ENCODE peak calls at places on chromosomes 2 and 18, in seven cellular contexts. One of them, this sample, is unnamed.
A peak's percentile ranks its signal among the peaks of the same experiment; 100 is the strongest.

GRCh38 chr2:102251042-102251848 is 60.1 kb upstream of the IL1RL1 start:
- DNase-seq in left ventricle myocardium inferior: peak; percentile 52
- DNase-seq in lower leg skin: no peak
- DNase-seq in uterus: peak; percentile 45
- DNase-seq in glutamatergic neuron: peak; percentile 74
- DNase-seq in RWPE1: peak; percentile 30
- DNase-seq in A549: peak; percentile 68
- DNase-seq in this sample: peak; percentile 81

GRCh38 chr2:8992643-8993042 is 10.8 kb downstream of the MBOAT2 start:
- DNase-seq in A549: no peak
- DNase-seq in uterus: no peak
- DNase-seq in lower leg skin: no peak
- DNase-seq in left ventricle myocardium inferior: no peak
- DNase-seq in RWPE1: no peak
- DNase-seq in glutamatergic neuron: no peak
- DNase-seq in this sample: no peak

GRCh38 chr18:48073231-48073930 is 142.9 kb upstream of the SMAD2 start:
- DNase-seq in A549: no peak
- DNase-seq in lower leg skin: no peak
- DNase-seq in left ventricle myocardium inferior: no peak
- DNase-seq in RWPE1: peak; percentile 15
- DNase-seq in glutamatergic neuron: no peak
- DNase-seq in uterus: no peak
- DNase-seq in this sample: no peak

GRCh38 chr18:10377956-10378355 is 76.5 kb upstream of the APCDD1 start:
- DNase-seq in uterus: no peak
- DNase-seq in left ventricle myocardium inferior: no peak
- DNase-seq in RWPE1: no peak
- DNase-seq in glutamatergic neuron: no peak
- DNase-seq in A549: no peak
- DNase-seq in lower leg skin: no peak
- DNase-seq in this sample: no peak

GRCh38 chr2:217979151-217979811 is 23.5 kb downstream of the TNS1 start:
- DNase-seq in uterus: peak; percentile 33
- DNase-seq in lower leg skin: no peak
- DNase-seq in RWPE1: no peak
- DNase-seq in left ventricle myocardium inferior: no peak
- DNase-seq in glutamatergic neuron: no peak
- DNase-seq in A549: no peak
- DNase-seq in this sample: no peak

GRCh38 chr2:71888741-71889445 is 258.8 kb downstream of the CYP26B1 start:
- DNase-seq in A549: no peak
- DNase-seq in RWPE1: no peak
- DNase-seq in uterus: no peak
- DNase-seq in left ventricle myocardium inferior: no peak
- DNase-seq in lower leg skin: peak; percentile 10
- DNase-seq in glutamatergic neuron: no peak
- DNase-seq in this sample: no peak

GRCh38 chr2:36965751-36966369 is 476 bp downstream of the STRN start:
- DNase-seq in A549: peak; percentile 53
- DNase-seq in glutamatergic neuron: peak; percentile 71
- DNase-seq in lower leg skin: peak; percentile 38
- DNase-seq in left ventricle myocardium inferior: peak; percentile 59
- DNase-seq in uterus: no peak
- DNase-seq in RWPE1: peak; percentile 50
- DNase-seq in this sample: peak; percentile 39

GRCh38 chr2:235938611-235939010 is 229.6 kb downstream of the GBX2 start:
- DNase-seq in A549: no peak
- DNase-seq in lower leg skin: no peak
- DNase-seq in left ventricle myocardium inferior: no peak
- DNase-seq in RWPE1: no peak
- DNase-seq in uterus: no peak
- DNase-seq in glutamatergic neuron: no peak
- DNase-seq in this sample: no peak

GRCh38 chr2:162217596-162217995 is 25.6 kb downstream of the FAP start:
- DNase-seq in RWPE1: no peak
- DNase-seq in left ventricle myocardium inferior: no peak
- DNase-seq in glutamatergic neuron: no peak
- DNase-seq in A549: no peak
- DNase-seq in uterus: no peak
- DNase-seq in lower leg skin: no peak
- DNase-seq in this sample: no peak

GRCh38 chr18:76255070-76255683 is 239.9 kb downstream of the ZNF516 start:
- DNase-seq in RWPE1: no peak
- DNase-seq in A549: no peak
- DNase-seq in glutamatergic neuron: no peak
- DNase-seq in uterus: no peak
- DNase-seq in left ventricle myocardium inferior: no peak
- DNase-seq in lower leg skin: no peak
- DNase-seq in this sample: no peak

GRCh38 chr2:218026676-218027425 is 24.1 kb upstream of the TNS1 start:
- DNase-seq in left ventricle myocardium inferior: peak; percentile 62
- DNase-seq in RWPE1: no peak
- DNase-seq in glutamatergic neuron: no peak
- DNase-seq in uterus: no peak
- DNase-seq in lower leg skin: no peak
- DNase-seq in A549: no peak
- DNase-seq in this sample: no peak

GRCh38 chr2:131015764-131016163 is 77.5 kb downstream of the FAM168B start:
- DNase-seq in A549: no peak
- DNase-seq in RWPE1: no peak
- DNase-seq in glutamatergic neuron: no peak
- DNase-seq in lower leg skin: no peak
- DNase-seq in left ventricle myocardium inferior: no peak
- DNase-seq in uterus: no peak
- DNase-seq in this sample: no peak

GRCh38 chr2:38572167-38572566 is 30.6 kb downstream of the HNRNPLL start:
- DNase-seq in RWPE1: no peak
- DNase-seq in uterus: peak; percentile 63
- DNase-seq in A549: no peak
- DNase-seq in glutamatergic neuron: no peak
- DNase-seq in lower leg skin: no peak
- DNase-seq in left ventricle myocardium inferior: no peak
- DNase-seq in this sample: no peak

GRCh38 chr2:6072757-6073156 is 380.6 kb downstream of the SOX11 start:
- DNase-seq in left ventricle myocardium inferior: no peak
- DNase-seq in uterus: no peak
- DNase-seq in RWPE1: no peak
- DNase-seq in glutamatergic neuron: no peak
- DNase-seq in lower leg skin: no peak
- DNase-seq in A549: no peak
- DNase-seq in this sample: no peak

GRCh38 chr2:127154985-127155650 is 48.2 kb upstream of the BIN1 start:
- DNase-seq in left ventricle myocardium inferior: no peak
- DNase-seq in lower leg skin: no peak
- DNase-seq in A549: no peak
- DNase-seq in glutamatergic neuron: no peak
- DNase-seq in RWPE1: no peak
- DNase-seq in uterus: peak; percentile 68
- DNase-seq in this sample: no peak

GRCh38 chr2:22536131-22536530 is 848.8 kb upstream of the KLHL29 start:
- DNase-seq in left ventricle myocardium inferior: no peak
- DNase-seq in lower leg skin: no peak
- DNase-seq in RWPE1: peak; percentile 28
- DNase-seq in uterus: no peak
- DNase-seq in A549: peak; percentile 5
- DNase-seq in glutamatergic neuron: no peak
- DNase-seq in this sample: no peak

GRCh38 chr2:124810132-124810531 is 785.0 kb downstream of the CNTNAP5 start:
- DNase-seq in RWPE1: peak; percentile 13
- DNase-seq in A549: peak; percentile 37
- DNase-seq in glutamatergic neuron: no peak
- DNase-seq in uterus: no peak
- DNase-seq in lower leg skin: no peak
- DNase-seq in left ventricle myocardium inferior: peak; percentile 14
- DNase-seq in this sample: no peak

GRCh38 chr2:55843096-55843991 is 80.2 kb downstream of the EFEMP1 start:
- DNase-seq in glutamatergic neuron: no peak
- DNase-seq in lower leg skin: no peak
- DNase-seq in A549: peak; percentile 95
- DNase-seq in RWPE1: peak; percentile 46
- DNase-seq in left ventricle myocardium inferior: no peak
- DNase-seq in uterus: no peak
- DNase-seq in this sample: peak; percentile 38

GRCh38 chr2:205047273-205047839 is 502.1 kb downstream of the PARD3B start:
- DNase-seq in A549: no peak
- DNase-seq in uterus: no peak
- DNase-seq in glutamatergic neuron: peak; percentile 47
- DNase-seq in lower leg skin: no peak
- DNase-seq in RWPE1: no peak
- DNase-seq in left ventricle myocardium inferior: no peak
- DNase-seq in this sample: peak; percentile 16

GRCh38 chr2:205041472-205042130 is 496.3 kb downstream of the PARD3B start:
- DNase-seq in glutamatergic neuron: no peak
- DNase-seq in lower leg skin: no peak
- DNase-seq in left ventricle myocardium inferior: no peak
- DNase-seq in uterus: no peak
- DNase-seq in RWPE1: no peak
- DNase-seq in A549: no peak
- DNase-seq in this sample: no peak

GRCh38 chr2:205040323-205040722 is 495.0 kb downstream of the PARD3B start:
- DNase-seq in glutamatergic neuron: no peak
- DNase-seq in lower leg skin: no peak
- DNase-seq in uterus: no peak
- DNase-seq in RWPE1: no peak
- DNase-seq in left ventricle myocardium inferior: no peak
- DNase-seq in A549: no peak
- DNase-seq in this sample: no peak

DNA sequence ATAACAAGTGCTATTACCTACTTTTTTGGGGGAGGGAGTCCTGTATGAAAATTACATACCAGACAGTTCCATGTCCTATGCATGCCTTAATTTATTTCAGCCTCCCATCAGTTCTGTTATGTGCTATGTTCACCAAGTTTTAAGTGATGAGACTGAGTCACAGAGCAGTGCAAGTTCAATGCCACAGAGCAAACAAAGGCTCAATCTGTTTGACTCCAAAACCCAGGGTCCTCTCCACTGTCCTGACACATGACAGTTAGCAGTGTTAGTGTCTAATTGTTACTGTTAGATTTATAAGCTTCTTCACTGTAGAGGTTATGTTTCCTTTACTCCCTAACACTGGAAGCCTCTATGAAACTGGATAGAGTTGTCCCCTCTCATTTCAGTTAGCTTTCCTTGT is 498.0 kb downstream of the PARD3B start:
- DNase-seq in left ventricle myocardium inferior: no peak
- DNase-seq in glutamatergic neuron: no peak
- DNase-seq in RWPE1: no peak
- DNase-seq in A549: no peak
- DNase-seq in uterus: no peak
- DNase-seq in lower leg skin: no peak
- DNase-seq in this sample: no peak
- TF ChIP-seq CTCF in left ventricle myocardium inferior: no peak
- TF ChIP-seq CTCF in glutamatergic neuron: no peak
- TF ChIP-seq CTCF in RWPE1: no peak
- TF ChIP-seq CTCF in A549: no peak
- TF ChIP-seq CTCF in uterus: no peak
- TF ChIP-seq CTCF in lower leg skin: no peak
- TF ChIP-seq CTCF in this sample: no peak

GRCh38 chr18:72768681-72769229 is 99.0 kb downstream of the NETO1 start:
- DNase-seq in glutamatergic neuron: peak; percentile 23
- DNase-seq in uterus: no peak
- DNase-seq in RWPE1: no peak
- DNase-seq in A549: no peak
- DNase-seq in left ventricle myocardium inferior: no peak
- DNase-seq in lower leg skin: no peak
- DNase-seq in this sample: no peak
- TF ChIP-seq CTCF in glutamatergic neuron: no peak
- TF ChIP-seq CTCF in uterus: no peak
- TF ChIP-seq CTCF in RWPE1: no peak
- TF ChIP-seq CTCF in A549: no peak
- TF ChIP-seq CTCF in left ventricle myocardium inferior: no peak
- TF ChIP-seq CTCF in lower leg skin: no peak
- TF ChIP-seq CTCF in this sample: no peak

DNA sequence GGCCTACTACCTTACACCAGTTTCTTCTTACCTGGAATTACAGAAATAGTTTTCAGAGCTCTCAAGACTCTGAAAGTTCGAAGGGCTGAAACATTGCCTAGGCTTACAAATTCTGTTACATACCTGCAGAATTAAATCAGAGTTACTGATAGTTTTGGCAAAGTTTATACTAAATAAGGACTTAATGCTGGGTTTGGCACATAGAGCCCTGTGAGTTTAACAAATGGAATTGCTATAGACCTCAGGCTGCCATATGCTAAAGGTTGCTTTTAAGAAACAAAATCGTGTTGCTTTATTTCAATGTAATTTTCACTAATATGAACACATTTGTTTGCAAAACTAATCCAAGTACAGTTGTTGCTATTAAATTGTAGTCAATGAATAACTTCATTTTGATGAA is 40.1 kb downstream of the SCN3A start:
- DNase-seq in uterus: no peak
- DNase-seq in lower leg skin: no peak
- DNase-seq in left ventricle myocardium inferior: no peak
- DNase-seq in A549: no peak
- DNase-seq in glutamatergic neuron: no peak
- DNase-seq in RWPE1: no peak
- DNase-seq in this sample: no peak
- TF ChIP-seq CTCF in uterus: no peak
- TF ChIP-seq CTCF in lower leg skin: no peak
- TF ChIP-seq CTCF in left ventricle myocardium inferior: no peak
- TF ChIP-seq CTCF in A549: no peak
- TF ChIP-seq CTCF in glutamatergic neuron: no peak
- TF ChIP-seq CTCF in RWPE1: no peak
- TF ChIP-seq CTCF in this sample: no peak

GRCh38 chr2:134776836-134777235 is 58.0 kb upstream of the TMEM163 start:
- DNase-seq in glutamatergic neuron: no peak
- DNase-seq in uterus: no peak
- DNase-seq in A549: no peak
- DNase-seq in lower leg skin: no peak
- DNase-seq in RWPE1: no peak
- DNase-seq in left ventricle myocardium inferior: no peak
- DNase-seq in this sample: no peak

GRCh38 chr2:134780977-134781376 is 57.4 kb upstream of the ACMSD start:
- DNase-seq in left ventricle myocardium inferior: no peak
- DNase-seq in lower leg skin: no peak
- DNase-seq in glutamatergic neuron: no peak
- DNase-seq in RWPE1: no peak
- DNase-seq in A549: no peak
- DNase-seq in uterus: no peak
- DNase-seq in this sample: no peak

GRCh38 chr2:134774786-134775641 is 56.2 kb upstream of the TMEM163 start:
- DNase-seq in lower leg skin: no peak
- DNase-seq in left ventricle myocardium inferior: no peak
- DNase-seq in RWPE1: peak; percentile 52
- DNase-seq in A549: no peak
- DNase-seq in uterus: no peak
- DNase-seq in glutamatergic neuron: peak; percentile 29
- DNase-seq in this sample: peak; percentile 35

GRCh38 chr2:134777593-134777992 is 58.8 kb upstream of the TMEM163 start:
- DNase-seq in left ventricle myocardium inferior: no peak
- DNase-seq in glutamatergic neuron: no peak
- DNase-seq in uterus: no peak
- DNase-seq in RWPE1: no peak
- DNase-seq in A549: no peak
- DNase-seq in lower leg skin: no peak
- DNase-seq in this sample: no peak

DNA sequence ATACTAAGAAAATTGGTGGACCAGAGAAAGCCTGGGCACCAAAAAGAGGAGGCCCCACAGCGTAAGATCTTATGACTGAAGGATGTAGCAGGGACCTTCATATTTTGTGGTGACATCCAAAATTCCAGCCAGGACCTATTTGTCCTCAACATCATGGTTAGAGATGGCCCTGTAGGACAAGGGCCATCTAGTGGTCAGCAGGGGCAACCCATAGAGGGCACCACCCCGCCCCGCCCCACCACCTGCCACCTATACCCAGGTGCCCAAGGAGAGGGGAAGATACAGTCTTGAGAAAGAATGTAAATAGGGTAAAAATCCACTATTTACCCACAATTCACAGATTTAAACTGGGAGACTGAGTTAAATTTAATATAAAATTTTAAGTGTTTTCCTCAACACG is 59.6 kb upstream of the TMEM163 start:
- DNase-seq in RWPE1: no peak
- DNase-seq in left ventricle myocardium inferior: no peak
- DNase-seq in lower leg skin: no peak
- DNase-seq in A549: peak; percentile 7
- DNase-seq in glutamatergic neuron: no peak
- DNase-seq in uterus: no peak
- DNase-seq in this sample: no peak
- TF ChIP-seq CTCF in RWPE1: no peak
- TF ChIP-seq CTCF in left ventricle myocardium inferior: peak; percentile 49
- TF ChIP-seq CTCF in lower leg skin: no peak
- TF ChIP-seq CTCF in A549: peak; percentile 38
- TF ChIP-seq CTCF in glutamatergic neuron: peak; percentile 8
- TF ChIP-seq CTCF in uterus: no peak
- TF ChIP-seq CTCF in this sample: peak; percentile 35

This sample was measured in Calu3.